ENCODE peak calls at places on chromosomes 13 and 19, in five cellular contexts. D is Panc1, T is AG04450, W is mesothelial cell of epicardium, Z is tibial nerve. P is an unnamed sample.

GRCh38 chr13:27455331-27455855 is 5.0 kb upstream of the MTIF3 start:
- DNase-seq in D (no peak), T (no peak), W (no peak), Z (no peak), P (no peak)

GRCh38 chr19:40745402-40745780 is 4.9 kb downstream of the ACTMAP start:
- DNase-seq in D (no peak), T (peak; percentile 24), W (no peak), Z (no peak), P (no peak)

GRCh38 chr19:36604656-36605100 is 435 bp upstream of the ZNF382 start:
- DNase-seq in D (no peak), T (no peak), W (peak; percentile 39), Z (no peak), P (peak; percentile 40)

GRCh38 chr19:44111910-44112463 is 1.2 kb upstream of the ZNF225 start:
- DNase-seq in D (no peak), T (peak; percentile 67), W (no peak), Z (no peak), P (no peak)

GRCh38 chr13:99665716-99666115 is 164.4 kb downstream of the TM9SF2 start:
- DNase-seq in D (no peak), T (no peak), W (no peak), Z (no peak), P (no peak)

GRCh38 chr19:43634877-43635560 is 4.6 kb downstream of the CADM4 start:
- DNase-seq in D (no peak), T (no peak), W (no peak), Z (no peak), P (no peak)

GRCh38 chr13:75480691-75481175 is 1.2 kb downstream of the TBC1D4 start:
- DNase-seq in D (no peak), T (no peak), W (peak; percentile 61), Z (peak; percentile 16), P (no peak)

GRCh38 chr19:10079031-10079453 is 7.1 kb upstream of the SHFL start:
- DNase-seq in D (no peak), T (no peak), W (no peak), Z (no peak), P (no peak)

GRCh38 chr13:51938454-51938853 is 72.8 kb downstream of the ATP7B start:
- DNase-seq in D (no peak), T (no peak), W (no peak), Z (no peak), P (no peak)

GRCh38 chr19:10508707-10509106 is 5.6 kb upstream of the KEAP1 start:
- DNase-seq in D (no peak), T (no peak), W (no peak), Z (no peak), P (no peak)

GRCh38 chr13:50594276-50594970 is 249.1 kb downstream of the DLEU7 start:
- DNase-seq in D (no peak), T (no peak), W (no peak), Z (no peak), P (no peak)

GRCh38 chr19:17872251-17873001 is 681 bp downstream of the SLC5A5 start:
- DNase-seq in D (no peak), T (no peak), W (no peak), Z (no peak), P (no peak)

GRCh38 chr19:10286803-10287737 is at the start of gene ICAM4:
- DNase-seq in D (no peak), T (no peak), W (peak; percentile 75), Z (no peak), P (no peak)

GRCh38 chr19:38151242-38151641 is 72.8 kb downstream of the DPF1 start:
- DNase-seq in D (no peak), T (no peak), W (no peak), Z (no peak), P (no peak)

GRCh38 chr13:81488021-81488420 is 1147.1 kb upstream of the SPRY2 start:
- DNase-seq in D (no peak), T (no peak), W (no peak), Z (no peak), P (no peak)

GRCh38 chr19:55801416-55801815 is 30.4 kb downstream of the NLRP11 start:
- DNase-seq in D (no peak), T (no peak), W (no peak), Z (no peak), P (no peak)

GRCh38 chr19:9958451-9958850 is 22.1 kb upstream of the OLFM2 start:
- DNase-seq in D (no peak), T (peak; percentile 69), W (no peak), Z (no peak), P (no peak)

GRCh38 chr19:2034729-2035589 is 16.1 kb downstream of the MKNK2 start:
- DNase-seq in D (no peak), T (no peak), W (no peak), Z (peak; percentile 53), P (no peak)

GRCh38 chr19:33754361-33754760 is 42.3 kb upstream of the KCTD15 start:
- DNase-seq in D (no peak), T (no peak), W (no peak), Z (no peak), P (no peak)

GRCh38 chr19:35959040-35959967 is 23.1 kb downstream of the LRFN3 start:
- DNase-seq in D (no peak), T (no peak), W (no peak), Z (no peak), P (no peak)

GRCh38 chr19:16308081-16308480 is 16.5 kb upstream of the KLF2 start:
- DNase-seq in D (no peak), T (no peak), W (no peak), Z (no peak), P (no peak)

GRCh38 chr19:29807178-29807577 is 4.6 kb upstream of the CCNE1 start:
- DNase-seq in D (no peak), T (no peak), W (no peak), Z (no peak), P (no peak)

GRCh38 chr13:27264181-27264580 is 6.4 kb upstream of the RASL11A start:
- DNase-seq in D (no peak), T (peak; percentile 63), W (no peak), Z (no peak), P (no peak)

GRCh38 chr19:57348136-57348535 is 2.9 kb upstream of the ZNF304 start:
- DNase-seq in D (no peak), T (no peak), W (no peak), Z (no peak), P (no peak)

GRCh38 chr13:23956106-23956505 is 58.8 kb upstream of the C1QTNF9B start:
- DNase-seq in D (no peak), T (no peak), W (no peak), Z (no peak), P (no peak)

GRCh38 chr19:49340865-49341718 is 5.9 kb downstream of the CD37 start:
- DNase-seq in D (no peak), T (no peak), W (no peak), Z (no peak), P (no peak)

GRCh38 chr19:9183000-9183399 is 4.2 kb downstream of the OR7D2 start:
- DNase-seq in D (no peak), T (no peak), W (no peak), Z (no peak), P (no peak)

GRCh38 chr13:72541674-72542073 is 185.8 kb downstream of the MZT1 start:
- DNase-seq in D (no peak), T (no peak), W (no peak), Z (no peak), P (no peak)

GRCh38 chr13:43688230-43688907 is 98.4 kb downstream of the ENOX1 start:
- DNase-seq in D (no peak), T (no peak), W (no peak), Z (no peak), P (no peak)

DNA sequence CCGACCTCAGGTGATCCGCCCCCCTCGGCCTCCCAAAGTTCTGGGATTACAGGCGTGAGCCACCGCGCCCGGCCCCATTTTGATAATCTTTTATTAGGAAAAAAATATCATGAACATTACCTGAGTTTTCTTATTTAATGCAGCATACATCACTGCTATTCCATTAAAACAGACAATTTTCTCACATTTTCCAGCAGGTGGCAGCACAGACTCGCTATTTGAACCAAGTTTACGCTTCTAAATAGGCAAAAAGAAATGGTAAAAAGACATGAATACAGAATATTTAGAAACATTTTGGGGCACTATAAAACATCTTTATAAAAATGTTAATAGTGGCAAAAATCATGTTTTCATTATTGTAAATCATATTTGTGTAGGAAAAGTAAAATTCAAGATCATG is 903.1 kb downstream of the SLITRK6 start:
- DNase-seq in D (peak; percentile 20), T (peak; percentile 43), W (peak; percentile 58), Z (no peak), P (no peak)
- TF ChIP-seq CTCF in D (peak; percentile 59), T (peak; percentile 61), W (peak; percentile 81), Z (peak; percentile 41), P (peak; percentile 84)

DNA sequence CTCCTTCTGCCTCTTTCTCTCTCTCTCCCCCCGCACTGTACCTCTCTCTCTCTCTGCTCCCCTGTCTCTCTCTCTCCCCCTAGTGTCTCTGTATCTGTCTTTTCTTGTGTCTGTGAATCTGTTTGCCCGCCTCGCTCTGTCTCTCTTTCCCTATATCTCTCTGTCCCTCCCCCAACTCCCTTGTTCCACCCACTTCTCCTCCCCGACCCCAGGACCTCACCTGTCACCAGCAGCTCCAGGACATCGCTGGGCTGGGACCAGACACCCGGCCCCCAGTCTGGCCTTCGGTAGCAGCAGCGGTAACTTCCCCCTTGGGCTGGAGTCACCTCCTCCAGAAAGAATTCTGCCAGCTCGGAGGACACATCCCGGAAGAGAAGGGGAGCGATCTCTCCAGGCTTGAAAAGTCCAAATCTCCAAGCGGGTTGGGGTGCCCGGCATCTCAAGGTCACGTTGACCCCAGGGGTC is 3.9 kb downstream of the OSCAR start:
- DNase-seq in D (no peak), T (no peak), W (no peak), Z (no peak), P (no peak)
- TF ChIP-seq CTCF in D (no peak), T (peak; percentile 55), W (no peak), Z (no peak), P (peak; percentile 34)

DNA sequence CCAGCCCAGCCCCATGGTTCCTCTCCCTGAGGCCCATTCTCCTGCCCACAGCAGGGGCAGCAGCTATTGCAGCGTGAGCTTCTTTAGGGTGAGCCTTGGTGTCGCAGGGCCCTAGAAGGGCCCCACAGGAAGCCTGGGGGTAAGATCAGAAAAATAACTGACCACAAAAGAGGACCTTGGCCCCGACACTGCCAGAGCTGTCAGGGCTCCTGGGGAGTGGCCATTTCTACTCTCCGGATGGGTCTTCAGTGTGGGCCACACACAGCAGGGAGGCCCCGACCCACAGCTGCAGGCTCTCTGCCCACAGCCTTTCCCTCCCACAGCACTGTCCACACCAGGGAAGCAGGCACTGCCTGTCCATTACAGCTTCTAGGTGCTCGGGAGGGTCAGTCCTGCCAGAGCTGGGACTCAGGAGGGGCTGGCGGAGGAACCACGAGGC is 3.5 kb upstream of the SIGLEC8 start:
- DNase-seq in D (no peak), T (no peak), W (no peak), Z (no peak), P (no peak)
- TF ChIP-seq CTCF in D (no peak), T (no peak), W (no peak), Z (no peak), P (no peak)

GRCh38 chr13:80361883-80362327 is 21.0 kb upstream of the SPRY2 start:
- DNase-seq in D (no peak), T (no peak), W (no peak), Z (no peak), P (no peak)
- TF ChIP-seq CTCF in D (peak; percentile 22), T (no peak), W (no peak), Z (no peak), P (no peak)

GRCh38 chr13:64446372-64446771 is 2783.8 kb downstream of the PCDH9 start:
- DNase-seq in D (no peak), T (no peak), W (no peak), Z (no peak), P (no peak)
- TF ChIP-seq CTCF in D (peak; percentile 48), T (peak; percentile 35), W (no peak), Z (no peak), P (peak; percentile 18)

GRCh38 chr19:18999016-18999758 is 34.1 kb downstream of the SUGP2 start:
- DNase-seq in D (no peak), T (peak; percentile 21), W (no peak), Z (no peak), P (no peak)
- TF ChIP-seq CTCF in D (no peak), T (no peak), W (no peak), Z (no peak), P (no peak)